ENCODE peak calls at places on chromosomes 3 and 15, in six cellular contexts. Q is GM12865, V is cerebellar cortex, Z is heart left ventricle, E is type B pancreatic cell, H is hypothalamus. R is an unnamed sample.

GRCh38 chr15:43872416-43873020 is 45.7 kb downstream of the WDR76 start:
- DNase-seq in E (no peak), H (peak), Z (no peak), V (peak), Q (peak), R (peak)

GRCh38 chr15:100922192-100923040 is 3.3 kb downstream of the LRRK1 start:
- DNase-seq in H (no peak), E (no peak), Z (no peak), V (no peak), Q (peak), R (no peak)

GRCh38 chr15:32763295-32763694 is 45.5 kb downstream of the GREM1 start:
- DNase-seq in Q (peak), E (no peak), Z (no peak), V (no peak), H (no peak), R (no peak)

GRCh38 chr3:124995460-124995994 is 60.3 kb downstream of the HEG1 start:
- DNase-seq in E (no peak), Z (peak), V (peak), H (peak), Q (peak), R (no peak)

GRCh38 chr3:56952846-56953245 is 107.6 kb upstream of the SPATA12 start:
- DNase-seq in Q (no peak), H (no peak), Z (no peak), E (no peak), V (no peak), R (no peak)

GRCh38 chr3:142211034-142211433 is 14.4 kb downstream of the GK5 start:
- DNase-seq in Q (peak), H (peak), Z (no peak), E (no peak), V (peak), R (no peak)

GRCh38 chr15:25691544-25692430 is 171.3 kb downstream of the ATP10A start:
- DNase-seq in Q (no peak), Z (no peak), E (no peak), H (no peak), V (peak), R (no peak)

GRCh38 chr3:143135150-143135549 is 15.6 kb downstream of the CHST2 start:
- DNase-seq in Q (peak), E (no peak), H (peak), Z (no peak), V (no peak), R (peak)

GRCh38 chr15:38464675-38465074 is 10.7 kb downstream of the FAM98B start:
- DNase-seq in H (no peak), E (no peak), Q (no peak), V (no peak), Z (no peak), R (no peak)

GRCh38 chr15:79089331-79089889 is 1.2 kb downstream of the RASGRF1 start:
- DNase-seq in Q (no peak), E (peak), V (peak), Z (no peak), H (no peak), R (no peak)

GRCh38 chr3:49568965-49569364 is 14.7 kb downstream of the BSN start:
- DNase-seq in H (no peak), Z (no peak), E (no peak), Q (no peak), V (no peak), R (no peak)

GRCh38 chr15:49558924-49559323 is 61.7 kb downstream of the FAM227B start:
- DNase-seq in H (no peak), E (no peak), Q (no peak), Z (no peak), V (no peak), R (no peak)

GRCh38 chr15:22253676-22254408 is 173.5 kb downstream of the OR4M2 start:
- DNase-seq in V (no peak), E (no peak), Z (no peak), H (no peak), Q (peak), R (no peak)

GRCh38 chr15:40054056-40054745 is 15.2 kb upstream of the SRP14 start:
- DNase-seq in H (no peak), E (peak), V (no peak), Q (peak), Z (no peak), R (no peak)

GRCh38 chr3:38616111-38616510 is 33.4 kb downstream of the SCN5A start:
- DNase-seq in V (no peak), H (no peak), Z (peak), E (no peak), Q (no peak), R (no peak)

GRCh38 chr3:32238816-32239637 is 547 bp downstream of the CMTM8 start:
- DNase-seq in E (peak), H (no peak), Q (peak), Z (peak), V (peak), R (no peak)

GRCh38 chr3:52220380-52221026 is 4.9 kb downstream of the TLR9 start:
- DNase-seq in V (peak), Z (peak), Q (peak), E (peak), H (peak), R (peak)

GRCh38 chr3:58041182-58041825 is 33.1 kb downstream of the FLNB start:
- DNase-seq in Z (no peak), V (no peak), H (no peak), E (no peak), Q (no peak), R (no peak)

GRCh38 chr15:34049096-34049495 is 10.1 kb upstream of the AVEN start:
- DNase-seq in V (no peak), Q (no peak), E (no peak), Z (no peak), H (no peak), R (peak)

GRCh38 chr15:31974855-31975421 is 55.4 kb upstream of the CHRNA7 start:
- DNase-seq in V (peak), H (peak), Q (peak), E (no peak), Z (no peak), R (no peak)

GRCh38 chr3:138187296-138188012 is at the start of gene ARMC8:
- DNase-seq in Z (peak), E (peak), Q (peak), V (peak), H (peak), R (peak)

GRCh38 chr3:155934215-155934614 is 63.8 kb downstream of the GMPS start:
- DNase-seq in E (no peak), Z (no peak), Q (no peak), H (no peak), V (peak), R (no peak)

GRCh38 chr3:150602426-150603089 is 563 bp upstream of the SELENOT start:
- DNase-seq in H (no peak), V (no peak), E (no peak), Z (no peak), Q (no peak), R (no peak)

GRCh38 chr3:113626513-113627371 is 69.7 kb downstream of the USF3 start:
- DNase-seq in E (no peak), H (peak), Q (peak), Z (peak), V (peak), R (peak)

GRCh38 chr3:42161050-42161935 is 70.1 kb downstream of the TRAK1 start:
- DNase-seq in E (no peak), Q (no peak), Z (no peak), V (no peak), H (no peak), R (peak)